ENCODE peak calls at places on chromosomes 5 and 9, in six cellular contexts. W, H, G, A, N and L are unnamed samples.

GRCh38 chr5:133924221-133924920 is 44.1 kb downstream of the C5orf15 start:
- DNase-seq in G (no peak), H (peak), N (no peak), A (no peak), W (no peak), L (no peak)

GRCh38 chr5:34484591-34485228 is 171.4 kb upstream of the RAI14 start:
- DNase-seq in W (peak), H (no peak), N (no peak), G (no peak), A (no peak), L (no peak)

GRCh38 chr9:70609542-70610286 is 195.3 kb upstream of the KLF9 start:
- DNase-seq in H (peak), W (peak), N (peak), A (no peak), G (no peak), L (no peak)

GRCh38 chr9:100011062-100011681 is 87.6 kb downstream of the ERP44 start:
- DNase-seq in A (peak), W (peak), N (peak), G (no peak), H (peak), L (no peak)

GRCh38 chr9:20031836-20032235 is 243.0 kb upstream of the SLC24A2 start:
- DNase-seq in G (no peak), H (no peak), A (no peak), N (no peak), W (no peak), L (no peak)

GRCh38 chr5:80246995-80247729 is 8.7 kb downstream of the SERINC5 start:
- DNase-seq in N (peak), G (no peak), H (peak), A (peak), W (peak), L (peak)

GRCh38 chr9:90098456-90098855 is 493.6 kb downstream of the GADD45G start:
- DNase-seq in G (no peak), W (no peak), N (no peak), A (no peak), H (no peak), L (no peak)

GRCh38 chr9:98523231-98523901 is 185.4 kb downstream of the GABBR2 start:
- DNase-seq in A (no peak), W (peak), G (no peak), N (peak), H (peak), L (no peak)

GRCh38 chr5:131854134-131854533 is 57.3 kb upstream of the FNIP1 start:
- DNase-seq in N (peak), W (no peak), H (peak), A (peak), G (no peak), L (no peak)

GRCh38 chr9:114929166-114929565 is 1.2 kb downstream of the TNFSF8 start:
- DNase-seq in A (peak), H (no peak), W (no peak), N (no peak), G (no peak), L (no peak)

GRCh38 chr5:154714271-154714986 is 40.7 kb upstream of the LARP1 start:
- DNase-seq in G (no peak), A (peak), H (no peak), N (peak), W (peak), L (no peak)